ENCODE peak calls at places on chromosomes 13 and 19, in five cellular contexts. J is T-helper 2 cell, M is H4, Q is A172, O is amniotic stem cell. P is an unnamed sample.

GRCh38 chr13:43846496-43846895 is 33.0 kb downstream of the CCDC122 start:
- DNase-seq in J (no peak), M (no peak), Q (no peak), O (no peak), P (no peak)

GRCh38 chr13:52862358-52863206 is 14.1 kb upstream of the PCDH8 start:
- DNase-seq in J (no peak), M (no peak), Q (peak; percentile 23), O (no peak), P (peak; percentile 7)

GRCh38 chr13:38398810-38399493 is 49.3 kb downstream of the UFM1 start:
- DNase-seq in J (peak; percentile 45), M (peak; percentile 74), Q (no peak), O (peak; percentile 34), P (no peak)

GRCh38 chr19:40154121-40154680 is 37.0 kb upstream of the MAP3K10 start:
- DNase-seq in J (no peak), M (no peak), Q (no peak), O (no peak), P (no peak)

GRCh38 chr19:12913011-12913561 is 6.0 kb downstream of the SYCE2 start:
- DNase-seq in J (no peak), M (peak; percentile 87), Q (no peak), O (no peak), P (no peak)

GRCh38 chr13:33519561-33520479 is 234.3 kb upstream of the STARD13 start:
- DNase-seq in J (no peak), M (peak; percentile 12), Q (no peak), O (peak; percentile 74), P (no peak)

GRCh38 chr19:27750697-27751391 is 1462.1 kb downstream of the UQCRFS1 start:
- DNase-seq in J (no peak), M (no peak), Q (no peak), O (no peak), P (no peak)

GRCh38 chr19:3520166-3521103 is 14.3 kb downstream of the FZR1 start:
- DNase-seq in J (no peak), M (no peak), Q (no peak), O (no peak), P (no peak)

GRCh38 chr13:109666656-109667448 is 119.5 kb downstream of the IRS2 start:
- DNase-seq in J (no peak), M (no peak), Q (peak; percentile 53), O (no peak), P (peak; percentile 22)

P was measured in Caki2.